ENCODE peak calls at places on chromosomes 1 and 21, in four cellular contexts. One of them, this sample, is unnamed.

GRCh38 chr1:248196965-248197364 is at the start of gene OR2M3:
- DNase-seq in cardiac muscle cell: no peak
- DNase-seq in Panc1: no peak
- DNase-seq in RWPE1: no peak
- DNase-seq in this sample: no peak

GRCh38 chr1:234478152-234478480 is 863 bp downstream of the TARBP1 start:
- DNase-seq in Panc1: no peak
- DNase-seq in cardiac muscle cell: peak
- DNase-seq in RWPE1: peak
- DNase-seq in this sample: peak

GRCh38 chr21:33896691-33897090 is 18.9 kb downstream of the ATP5PO start:
- DNase-seq in cardiac muscle cell: no peak
- DNase-seq in RWPE1: no peak
- DNase-seq in Panc1: no peak
- DNase-seq in this sample: peak

GRCh38 chr21:14541840-14542495 is 4.1 kb downstream of the SAMSN1 start:
- DNase-seq in cardiac muscle cell: peak
- DNase-seq in Panc1: no peak
- DNase-seq in RWPE1: no peak
- DNase-seq in this sample: no peak

GRCh38 chr1:198543670-198544260 is 3.3 kb upstream of the ATP6V1G3 start:
- DNase-seq in Panc1: no peak
- DNase-seq in RWPE1: no peak
- DNase-seq in cardiac muscle cell: no peak
- DNase-seq in this sample: no peak

GRCh38 chr1:7247683-7248401 is 462.6 kb downstream of the CAMTA1 start:
- DNase-seq in Panc1: no peak
- DNase-seq in cardiac muscle cell: no peak
- DNase-seq in RWPE1: no peak
- DNase-seq in this sample: no peak

GRCh38 chr1:54859687-54860391 is 27.2 kb downstream of the DHCR24 start:
- DNase-seq in Panc1: no peak
- DNase-seq in RWPE1: no peak
- DNase-seq in cardiac muscle cell: no peak
- DNase-seq in this sample: no peak

GRCh38 chr1:43156026-43156425 is 16.1 kb downstream of the EBNA1BP2 start:
- DNase-seq in cardiac muscle cell: no peak
- DNase-seq in Panc1: no peak
- DNase-seq in RWPE1: no peak
- DNase-seq in this sample: no peak

GRCh38 chr21:36135391-36136094 is 664 bp downstream of the CBR3 start:
- DNase-seq in RWPE1: peak
- DNase-seq in Panc1: no peak
- DNase-seq in cardiac muscle cell: peak
- DNase-seq in this sample: peak

GRCh38 chr1:32263744-32264143 is 12.7 kb downstream of the LCK start:
- DNase-seq in Panc1: no peak
- DNase-seq in cardiac muscle cell: no peak
- DNase-seq in RWPE1: no peak
- DNase-seq in this sample: no peak

GRCh38 chr1:155226188-155226909 is 17.9 kb downstream of the MTX1 start:
- DNase-seq in cardiac muscle cell: peak
- DNase-seq in RWPE1: peak
- DNase-seq in Panc1: no peak
- DNase-seq in this sample: peak

GRCh38 chr1:109251277-109252166 is 2.2 kb downstream of the CELSR2 start:
- DNase-seq in cardiac muscle cell: no peak
- DNase-seq in Panc1: no peak
- DNase-seq in RWPE1: no peak
- DNase-seq in this sample: no peak

GRCh38 chr1:10347109-10347508 is 51.8 kb upstream of the PGD start:
- DNase-seq in RWPE1: no peak
- DNase-seq in Panc1: no peak
- DNase-seq in cardiac muscle cell: no peak
- DNase-seq in this sample: no peak

GRCh38 chr1:15911927-15912326 is 64.0 kb downstream of the ZBTB17 start:
- DNase-seq in Panc1: no peak
- DNase-seq in RWPE1: no peak
- DNase-seq in cardiac muscle cell: no peak
- DNase-seq in this sample: peak

GRCh38 chr1:228163004-228163753 is 2.4 kb upstream of the IBA57 start:
- DNase-seq in RWPE1: peak
- DNase-seq in Panc1: no peak
- DNase-seq in cardiac muscle cell: peak
- DNase-seq in this sample: peak

GRCh38 chr21:46126321-46127238 is 28.7 kb downstream of the COL6A2 start:
- DNase-seq in cardiac muscle cell: no peak
- DNase-seq in RWPE1: no peak
- DNase-seq in Panc1: no peak
- DNase-seq in this sample: no peak

GRCh38 chr21:42219606-42220137 is 732 bp downstream of the ABCG1 start:
- DNase-seq in cardiac muscle cell: peak
- DNase-seq in RWPE1: no peak
- DNase-seq in Panc1: no peak
- DNase-seq in this sample: no peak

DNA sequence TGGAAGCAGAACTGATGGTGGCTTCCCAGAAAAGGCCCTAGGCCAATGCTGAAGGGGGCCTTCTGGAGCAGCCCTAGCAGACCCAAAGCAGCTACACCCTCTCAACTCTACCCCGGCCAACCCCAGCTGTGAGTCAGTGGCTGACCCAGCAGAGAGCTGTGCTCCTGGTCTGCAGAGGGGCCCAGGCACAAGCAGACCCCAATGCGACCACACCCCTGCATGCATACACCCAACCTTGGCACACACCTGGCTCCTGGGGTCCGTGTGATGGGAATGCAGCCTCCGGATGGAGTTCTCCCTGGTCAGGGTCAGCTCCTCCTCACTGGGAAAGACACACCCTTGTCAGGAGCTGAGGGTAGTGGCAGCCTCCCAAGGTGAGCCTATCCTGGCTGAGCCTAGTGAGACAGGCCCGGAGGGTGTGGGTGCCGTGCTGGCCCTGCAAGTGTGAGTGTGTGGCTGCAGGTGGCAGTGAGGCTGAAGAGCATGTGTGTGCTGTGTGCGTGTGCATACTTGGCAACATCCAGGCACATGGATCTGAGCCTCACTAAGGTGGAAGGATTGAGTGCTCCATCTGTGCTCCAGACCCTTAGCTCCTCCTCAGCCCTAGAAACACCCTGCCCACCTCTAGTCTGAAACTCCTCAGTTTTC is 3.9 kb upstream of the ARHGAP30 start:
- DNase-seq in Panc1: no peak
- DNase-seq in RWPE1: peak
- DNase-seq in cardiac muscle cell: no peak
- DNase-seq in this sample: peak
- TF ChIP-seq CTCF in Panc1: no peak
- TF ChIP-seq CTCF in RWPE1: no peak
- TF ChIP-seq CTCF in cardiac muscle cell: no peak
- TF ChIP-seq CTCF in this sample: peak

GRCh38 chr1:74775735-74776134 is 42.8 kb downstream of the TYW3 start:
- DNase-seq in Panc1: no peak
- DNase-seq in cardiac muscle cell: no peak
- DNase-seq in RWPE1: no peak
- DNase-seq in this sample: no peak
- TF ChIP-seq CTCF in Panc1: peak
- TF ChIP-seq CTCF in cardiac muscle cell: no peak
- TF ChIP-seq CTCF in RWPE1: no peak
- TF ChIP-seq CTCF in this sample: no peak

GRCh38 chr1:17692645-17693044 is 62.5 kb upstream of the ACTL8 start:
- DNase-seq in Panc1: no peak
- DNase-seq in cardiac muscle cell: no peak
- DNase-seq in RWPE1: no peak
- DNase-seq in this sample: no peak

GRCh38 chr1:17700363-17700762 is 54.8 kb upstream of the ACTL8 start:
- DNase-seq in Panc1: no peak
- DNase-seq in cardiac muscle cell: no peak
- DNase-seq in RWPE1: no peak
- DNase-seq in this sample: no peak

GRCh38 chr1:17691147-17691634 is 63.9 kb upstream of the ACTL8 start:
- DNase-seq in RWPE1: no peak
- DNase-seq in Panc1: no peak
- DNase-seq in cardiac muscle cell: no peak
- DNase-seq in this sample: no peak

GRCh38 chr1:17700981-17701870 is 53.9 kb upstream of the ACTL8 start:
- DNase-seq in cardiac muscle cell: no peak
- DNase-seq in Panc1: no peak
- DNase-seq in RWPE1: no peak
- DNase-seq in this sample: no peak

GRCh38 chr1:17696417-17697301 is 58.5 kb upstream of the ACTL8 start:
- DNase-seq in RWPE1: peak
- DNase-seq in cardiac muscle cell: peak
- DNase-seq in Panc1: peak
- DNase-seq in this sample: peak
- TF ChIP-seq CTCF in RWPE1: peak
- TF ChIP-seq CTCF in cardiac muscle cell: peak
- TF ChIP-seq CTCF in Panc1: peak
- TF ChIP-seq CTCF in this sample: peak

GRCh38 chr1:21323091-21323490 is 32.8 kb upstream of the ECE1 start:
- DNase-seq in Panc1: no peak
- DNase-seq in cardiac muscle cell: peak
- DNase-seq in RWPE1: no peak
- DNase-seq in this sample: no peak

GRCh38 chr1:21320410-21321107 is 30.3 kb upstream of the ECE1 start:
- DNase-seq in cardiac muscle cell: peak
- DNase-seq in RWPE1: no peak
- DNase-seq in Panc1: no peak
- DNase-seq in this sample: no peak

GRCh38 chr1:21322681-21323016 is 32.4 kb upstream of the ECE1 start:
- DNase-seq in Panc1: no peak
- DNase-seq in RWPE1: no peak
- DNase-seq in cardiac muscle cell: no peak
- DNase-seq in this sample: no peak

GRCh38 chr1:21319447-21320407 is 29.5 kb upstream of the ECE1 start:
- DNase-seq in Panc1: no peak
- DNase-seq in RWPE1: no peak
- DNase-seq in cardiac muscle cell: no peak
- DNase-seq in this sample: no peak

GRCh38 chr1:21321963-21322680 is 31.9 kb upstream of the ECE1 start:
- DNase-seq in cardiac muscle cell: no peak
- DNase-seq in RWPE1: no peak
- DNase-seq in Panc1: no peak
- DNase-seq in this sample: no peak
- TF ChIP-seq CTCF in cardiac muscle cell: peak
- TF ChIP-seq CTCF in RWPE1: no peak
- TF ChIP-seq CTCF in Panc1: no peak
- TF ChIP-seq CTCF in this sample: no peak

This sample was measured in bronchial epithelial cell.